ENCODE peak calls at places on chromosome 11, in four cellular contexts. X is H1, Z is GM13977, T is DND-41. V is an unnamed sample.

GRCh38 chr11:18022419-18022818 is 9.6 kb upstream of the SERGEF start:
- DNase-seq in X (no peak), T (no peak), Z (no peak), V (no peak)

GRCh38 chr11:87353904-87354303 is 316.2 kb downstream of the TMEM135 start:
- DNase-seq in T (no peak), X (no peak), Z (no peak), V (no peak)

GRCh38 chr11:69186316-69187266 is 30.9 kb downstream of the SMIM38 start:
- DNase-seq in Z (no peak), T (no peak), X (no peak), V (no peak)

GRCh38 chr11:122046846-122047245 is 69.2 kb downstream of the BLID start:
- DNase-seq in X (no peak), T (no peak), Z (no peak), V (no peak)

GRCh38 chr11:75105462-75105925 is 8.8 kb upstream of the OR2AT4 start:
- DNase-seq in T (no peak), Z (no peak), X (no peak), V (no peak)

GRCh38 chr11:115920087-115920461 is 415.9 kb upstream of the CADM1 start:
- DNase-seq in Z (peak), X (no peak), T (no peak), V (no peak)

GRCh38 chr11:33636104-33636503 is 64.5 kb downstream of the C11orf91 start:
- DNase-seq in Z (no peak), T (no peak), X (no peak), V (no peak)

GRCh38 chr11:45388472-45388871 is 102.3 kb upstream of the SYT13 start:
- DNase-seq in T (no peak), Z (no peak), X (no peak), V (no peak)

GRCh38 chr11:19432370-19433163 is 191.8 kb upstream of the E2F8 start:
- DNase-seq in X (peak), T (no peak), Z (peak), V (no peak)

GRCh38 chr11:68050371-68050841 is 11.6 kb downstream of the TCIRG1 start:
- DNase-seq in X (peak), T (no peak), Z (peak), V (no peak)

GRCh38 chr11:120210651-120211521 is at the start of gene OAF:
- DNase-seq in Z (peak), X (peak), T (peak), V (peak)

GRCh38 chr11:29279716-29280115 is 737.1 kb downstream of the KCNA4 start:
- DNase-seq in Z (no peak), T (no peak), X (no peak), V (no peak)

GRCh38 chr11:21774212-21774611 is 418.7 kb upstream of the ANO5 start:
- DNase-seq in X (no peak), T (no peak), Z (no peak), V (no peak)

GRCh38 chr11:92329644-92330043 is 105.0 kb downstream of the FAT3 start:
- DNase-seq in X (no peak), Z (no peak), T (no peak), V (no peak)

GRCh38 chr11:128936546-128937275 is 6.0 kb downstream of the TP53AIP1 start:
- DNase-seq in T (no peak), X (peak), Z (no peak), V (no peak)

GRCh38 chr11:131750152-131750551 is 379.7 kb downstream of the NTM start:
- DNase-seq in X (no peak), Z (no peak), T (no peak), V (no peak)

GRCh38 chr11:128516886-128517285 is 70.5 kb downstream of the ETS1 start:
- DNase-seq in T (no peak), X (no peak), Z (no peak), V (no peak)

GRCh38 chr11:44310198-44310455 is 188 bp upstream of the ALX4 start:
- DNase-seq in X (no peak), Z (no peak), T (no peak), V (no peak)

GRCh38 chr11:20457001-20457768 is 69.7 kb downstream of the PRMT3 start:
- DNase-seq in X (no peak), T (no peak), Z (no peak), V (no peak)

GRCh38 chr11:42066113-42066512 is 606.7 kb upstream of the LRRC4C start:
- DNase-seq in T (no peak), X (no peak), Z (no peak), V (no peak)

GRCh38 chr11:71365626-71366025 is 82.6 kb downstream of the DHCR7 start:
- DNase-seq in Z (no peak), X (no peak), T (no peak), V (no peak)

GRCh38 chr11:19679952-19680823 is 32.4 kb upstream of the NAV2 start:
- DNase-seq in Z (no peak), X (peak), T (no peak), V (no peak)

GRCh38 chr11:72673943-72674828 is at the start of gene PDE2A:
- DNase-seq in X (peak), T (no peak), Z (no peak), V (no peak)

GRCh38 chr11:106888386-106888785 is 129.9 kb downstream of the GUCY1A2 start:
- DNase-seq in T (no peak), Z (no peak), X (no peak), V (no peak)

GRCh38 chr11:76822406-76822805 is 38.3 kb upstream of the ACER3 start:
- DNase-seq in Z (no peak), T (no peak), X (no peak), V (no peak)

GRCh38 chr11:122742350-122742749 is 86.8 kb downstream of the UBASH3B start:
- DNase-seq in X (no peak), T (no peak), Z (no peak), V (no peak)

GRCh38 chr11:86174101-86175046 is 70.2 kb upstream of the EED start:
- DNase-seq in X (no peak), T (no peak), Z (no peak), V (no peak)

GRCh38 chr11:102596578-102596977 is 28.6 kb downstream of the MMP20 start:
- DNase-seq in T (no peak), X (no peak), Z (no peak), V (no peak)

GRCh38 chr11:95764267-95764898 is 25.2 kb downstream of the FAM76B start:
- DNase-seq in T (no peak), X (no peak), Z (peak), V (no peak)

GRCh38 chr11:84414936-84415335 is 1128.8 kb upstream of the CCDC90B start:
- DNase-seq in Z (no peak), T (no peak), X (no peak), V (no peak)

GRCh38 chr11:69996451-69996850 is 81.7 kb upstream of the ANO1 start:
- DNase-seq in Z (no peak), X (no peak), T (no peak), V (no peak)

GRCh38 chr11:14144905-14145304 is 182.4 kb downstream of the SPON1 start:
- DNase-seq in T (no peak), Z (no peak), X (no peak), V (no peak)

GRCh38 chr11:3380706-3381570 is 2.0 kb upstream of the ZNF195 start:
- DNase-seq in T (no peak), X (peak), Z (no peak), V (no peak)

GRCh38 chr11:114057147-114057546 is 2.4 kb upstream of the ZBTB16 start:
- DNase-seq in X (no peak), Z (no peak), T (no peak), V (no peak)

GRCh38 chr11:117076941-117077659 is 21.1 kb downstream of the SIK3 start:
- DNase-seq in X (no peak), T (no peak), Z (no peak), V (no peak)

GRCh38 chr11:117084992-117085391 is 13.2 kb downstream of the SIK3 start:
- DNase-seq in T (no peak), X (no peak), Z (no peak), V (no peak)

GRCh38 chr11:117080370-117080769 is 17.9 kb downstream of the SIK3 start:
- DNase-seq in X (no peak), T (no peak), Z (no peak), V (no peak)

GRCh38 chr11:117083011-117083940 is 15.0 kb downstream of the SIK3 start:
- DNase-seq in Z (no peak), T (no peak), X (no peak), V (no peak)

GRCh38 chr11:117081908-117082307 is 16.3 kb downstream of the SIK3 start:
- DNase-seq in X (no peak), T (no peak), Z (no peak), V (no peak)
- TF ChIP-seq CTCF in X (peak), T (peak), Z (no peak), V (peak)

GRCh38 chr11:66069715-66070603 is at the start of gene PACS1:
- DNase-seq in X (peak), Z (peak), T (peak), V (peak)
- TF ChIP-seq CTCF in X (no peak), Z (no peak), T (no peak), V (no peak)

DNA sequence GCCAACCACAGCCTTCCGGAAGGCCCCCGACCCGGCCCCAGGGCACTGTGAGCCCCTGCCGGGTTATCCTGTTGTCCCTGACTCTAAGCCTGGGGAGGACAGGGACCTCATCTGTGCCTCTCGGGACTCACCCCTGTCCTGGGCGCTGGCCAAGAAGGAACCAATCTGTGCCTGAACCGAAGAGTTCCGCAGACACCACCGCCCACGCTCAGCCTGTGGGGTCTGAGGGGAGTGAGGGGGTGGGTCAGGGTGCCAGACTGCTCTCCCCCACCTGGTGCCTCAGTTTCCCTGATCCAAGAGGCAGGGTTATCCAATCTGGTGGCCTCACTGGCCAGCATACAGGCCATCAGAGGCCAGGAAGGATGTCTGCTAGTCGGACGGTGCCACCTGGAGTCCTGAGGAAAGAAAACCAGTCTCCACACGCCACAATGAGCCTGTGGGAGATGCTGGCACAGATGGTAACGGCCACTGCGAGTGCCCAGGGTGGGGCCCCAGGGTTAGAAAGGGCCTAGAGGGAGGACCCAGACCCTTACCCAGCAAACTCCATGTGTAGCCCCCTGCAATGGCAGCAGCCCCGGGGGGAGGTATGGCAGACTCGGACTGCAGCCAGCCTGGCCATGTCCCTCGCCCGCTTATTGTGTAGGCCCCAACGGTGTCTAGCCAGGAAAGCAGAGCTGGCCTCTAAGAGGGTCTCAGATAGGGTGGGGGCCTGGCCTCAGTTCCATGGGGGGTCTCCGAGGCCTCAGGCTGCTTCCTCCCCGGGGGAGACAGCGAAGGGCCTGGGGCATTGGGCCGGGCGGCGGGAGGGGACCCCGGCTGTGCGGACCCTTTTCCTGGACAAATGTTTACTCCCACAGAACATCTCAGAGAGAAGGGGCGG is 827 bp upstream of the TNNT3 start:
- DNase-seq in X (no peak), Z (peak), T (no peak), V (no peak)
- TF ChIP-seq CTCF in X (no peak), Z (no peak), T (peak), V (no peak)

GRCh38 chr11:370087-370941 is 1.0 kb downstream of the B4GALNT4 start:
- DNase-seq in Z (no peak), X (peak), T (no peak), V (no peak)
- TF ChIP-seq CTCF in Z (no peak), X (peak), T (no peak), V (peak)

DNA sequence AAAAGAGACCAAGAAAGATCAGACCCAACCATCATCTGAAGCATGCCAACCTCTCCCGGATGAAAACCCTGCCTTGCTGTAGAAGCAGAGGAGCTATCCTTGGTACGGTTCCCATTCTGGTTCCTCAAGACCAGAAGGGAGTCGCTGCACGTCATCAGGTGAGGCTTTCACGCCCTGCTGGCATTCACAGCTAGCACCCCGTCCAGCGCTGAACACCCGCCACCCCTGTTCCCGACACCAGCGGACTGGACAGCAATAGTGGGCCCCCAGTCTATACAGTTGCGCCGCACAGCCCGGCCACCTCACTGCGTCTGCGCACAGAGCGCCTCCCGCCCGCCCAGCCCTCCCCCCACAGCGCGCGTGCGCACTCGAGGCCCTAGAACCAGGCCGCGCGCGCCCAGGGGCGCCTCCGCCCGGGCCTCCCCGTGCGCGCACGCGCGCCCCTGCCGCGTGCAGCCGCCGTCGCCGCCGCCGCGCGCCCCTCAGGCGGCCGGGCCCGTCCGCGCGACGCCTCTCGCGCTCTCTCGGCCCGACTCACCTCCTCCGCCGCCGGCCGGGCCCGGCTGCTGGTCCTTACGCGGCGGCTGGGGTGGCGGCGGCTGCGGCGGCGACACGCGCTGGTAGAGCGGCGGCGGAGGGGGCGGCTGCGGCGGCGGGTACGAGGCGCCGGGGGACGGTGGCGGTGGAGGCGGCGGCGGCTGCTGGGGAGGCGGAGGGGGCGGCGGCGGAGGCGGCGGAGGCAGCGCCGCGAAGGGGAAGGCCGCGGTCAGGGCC is 706 bp downstream of the SF1 start:
- DNase-seq in X (peak), T (peak), Z (peak), V (peak)
- TF ChIP-seq CTCF in X (no peak), T (no peak), Z (no peak), V (no peak)